ENCODE peak calls at places on chromosome 5, in nine cellular contexts. R is cardiac fibroblast, S is BJ, U is ovary, F is progenitor cell of endocrine pancreas, O is WERI-Rb-1, X is GM13977, T is MM.1S, P is upper lobe of right lung. Q is an unnamed sample.

GRCh38 chr5:51495672-51496071 is 112.4 kb downstream of the ISL1 start:
- DNase-seq in F (no peak), U (no peak), S (peak; percentile 72), X (no peak), P (no peak), R (peak; percentile 14), T (no peak), O (no peak), Q (no peak)

GRCh38 chr5:83414601-83415000 is 56.9 kb upstream of the VCAN start:
- DNase-seq in O (no peak), U (no peak), T (no peak), F (no peak), X (no peak), P (no peak), R (peak; percentile 41), S (no peak), Q (no peak)

GRCh38 chr5:107661038-107661649 is 9.6 kb downstream of the EFNA5 start:
- DNase-seq in R (no peak), F (no peak), X (no peak), U (no peak), O (no peak), T (peak; percentile 68), P (no peak), S (no peak), Q (no peak)

GRCh38 chr5:157219491-157220271 is 39.0 kb downstream of the ITK start:
- DNase-seq in X (peak; percentile 46), O (no peak), T (peak; percentile 25), F (no peak), U (no peak), S (no peak), R (no peak), P (no peak), Q (peak; percentile 23)

GRCh38 chr5:73218552-73219171 is 45.7 kb downstream of the TMEM174 start:
- DNase-seq in F (no peak), X (no peak), R (peak; percentile 63), U (no peak), T (no peak), O (no peak), P (no peak), S (no peak), Q (no peak)

GRCh38 chr5:175288048-175288621 is 155.8 kb downstream of the DRD1 start:
- DNase-seq in R (peak; percentile 42), O (no peak), U (no peak), T (no peak), S (no peak), F (no peak), P (no peak), X (no peak), Q (no peak)

GRCh38 chr5:33583332-33583731 is 142.6 kb downstream of the TARS1 start:
- DNase-seq in O (no peak), S (no peak), P (no peak), T (no peak), F (no peak), X (no peak), U (no peak), R (no peak), Q (no peak)

GRCh38 chr5:178869577-178869976 is 9.8 kb downstream of the ZNF354B start:
- DNase-seq in S (no peak), P (no peak), F (no peak), X (no peak), O (no peak), U (no peak), T (no peak), R (peak; percentile 76), Q (no peak)

GRCh38 chr5:79518718-79519117 is 4.8 kb upstream of the HOMER1 start:
- DNase-seq in T (no peak), F (no peak), U (no peak), R (no peak), X (no peak), O (no peak), P (no peak), S (no peak), Q (no peak)

GRCh38 chr5:151315998-151316597 is 12.5 kb upstream of the SLC36A3 start:
- DNase-seq in R (peak; percentile 86), U (peak; percentile 71), S (no peak), P (peak; percentile 87), T (peak; percentile 73), X (peak; percentile 78), O (peak; percentile 74), F (peak; percentile 64), Q (peak; percentile 86)

GRCh38 chr5:160693831-160694473 is 158.1 kb downstream of the ATP10B start:
- DNase-seq in F (no peak), O (no peak), X (no peak), P (no peak), T (no peak), U (no peak), R (no peak), S (no peak), Q (no peak)

GRCh38 chr5:72633649-72634048 is 126.4 kb upstream of the ZNF366 start:
- DNase-seq in R (peak; percentile 38), T (no peak), P (no peak), S (peak; percentile 71), U (no peak), F (no peak), O (no peak), X (no peak), Q (no peak)

GRCh38 chr5:1526151-1526631 is 2.4 kb upstream of the LPCAT1 start:
- DNase-seq in P (peak; percentile 53), T (no peak), S (no peak), X (no peak), O (peak; percentile 5), U (peak; percentile 18), F (no peak), R (no peak), Q (no peak)

GRCh38 chr5:64213568-64213967 is 47.9 kb downstream of the RNF180 start:
- DNase-seq in O (no peak), U (no peak), P (no peak), X (no peak), T (no peak), F (no peak), S (no peak), R (no peak), Q (no peak)

GRCh38 chr5:64210866-64211265 is 45.2 kb downstream of the RNF180 start:
- DNase-seq in F (no peak), O (no peak), R (peak; percentile 89), P (no peak), X (no peak), U (no peak), S (peak; percentile 59), T (no peak), Q (no peak)

GRCh38 chr5:64206653-64207052 is 41.0 kb downstream of the RNF180 start:
- DNase-seq in S (no peak), T (no peak), F (no peak), O (no peak), U (no peak), P (no peak), R (no peak), X (no peak), Q (no peak)

GRCh38 chr5:64209353-64209752 is 43.7 kb downstream of the RNF180 start:
- DNase-seq in S (no peak), P (no peak), U (no peak), O (no peak), F (no peak), X (no peak), R (no peak), T (no peak), Q (no peak)

GRCh38 chr5:64207978-64208377 is 42.3 kb downstream of the RNF180 start:
- DNase-seq in R (peak; percentile 57), X (no peak), F (no peak), P (no peak), S (no peak), T (peak; percentile 47), O (no peak), U (no peak), Q (no peak)
- TF ChIP-seq CTCF in R (no peak), X (peak; percentile 7), F (peak; percentile 47), P (peak; percentile 23), S (no peak), T (peak; percentile 36), O (no peak), U (peak; percentile 17), Q (no peak)

DNA sequence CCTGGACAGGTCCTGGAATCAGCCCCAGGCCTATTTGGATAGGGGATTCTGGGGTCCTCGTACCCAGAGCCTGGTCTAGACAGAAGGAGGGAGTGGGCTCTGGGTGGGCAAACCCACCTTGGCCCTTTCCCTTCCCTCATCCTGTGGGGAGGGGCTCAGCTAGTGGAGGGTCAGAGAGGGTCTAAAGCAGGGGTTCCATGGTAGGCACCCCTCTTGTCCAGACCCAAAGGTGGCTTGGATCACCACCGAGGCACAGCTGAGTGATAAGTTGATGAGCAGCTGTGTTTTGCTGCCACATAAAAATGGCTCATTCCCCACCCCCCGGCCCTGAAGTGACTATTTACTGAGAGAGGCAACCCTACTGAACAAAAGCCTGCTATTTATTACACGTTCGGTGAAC is 53.8 kb upstream of the KCNMB1 start:
- DNase-seq in U (no peak), S (no peak), P (no peak), X (no peak), T (no peak), R (no peak), F (no peak), O (no peak), Q (no peak)
- TF ChIP-seq CTCF in U (no peak), S (no peak), P (no peak), X (no peak), T (no peak), R (no peak), F (no peak), O (no peak), Q (no peak)

DNA sequence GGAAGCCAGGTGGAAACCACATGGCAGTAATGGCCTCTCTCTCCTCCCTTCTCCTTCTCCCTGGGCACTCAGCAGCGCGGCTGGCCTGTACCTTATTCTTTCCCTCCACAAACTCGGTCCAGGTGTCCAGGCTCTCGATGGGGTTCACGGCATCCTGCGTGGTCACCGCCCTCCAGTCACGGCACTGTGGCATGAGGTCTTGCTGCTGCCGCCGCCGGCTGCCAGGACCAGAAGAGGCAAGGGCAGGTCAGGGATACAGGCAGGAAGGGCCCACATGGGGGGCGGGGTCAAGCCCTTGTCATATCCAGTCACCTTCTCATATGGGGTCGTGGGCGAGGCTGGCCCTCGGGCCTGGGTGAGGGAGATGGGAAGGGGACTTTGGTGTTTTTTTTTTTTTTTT is 25.6 kb downstream of the FLT4 start:
- DNase-seq in S (no peak), T (no peak), O (no peak), R (no peak), P (no peak), X (no peak), U (no peak), F (no peak), Q (no peak)
- TF ChIP-seq CTCF in S (no peak), T (no peak), O (no peak), R (no peak), P (no peak), X (no peak), U (no peak), F (no peak), Q (no peak)

DNA sequence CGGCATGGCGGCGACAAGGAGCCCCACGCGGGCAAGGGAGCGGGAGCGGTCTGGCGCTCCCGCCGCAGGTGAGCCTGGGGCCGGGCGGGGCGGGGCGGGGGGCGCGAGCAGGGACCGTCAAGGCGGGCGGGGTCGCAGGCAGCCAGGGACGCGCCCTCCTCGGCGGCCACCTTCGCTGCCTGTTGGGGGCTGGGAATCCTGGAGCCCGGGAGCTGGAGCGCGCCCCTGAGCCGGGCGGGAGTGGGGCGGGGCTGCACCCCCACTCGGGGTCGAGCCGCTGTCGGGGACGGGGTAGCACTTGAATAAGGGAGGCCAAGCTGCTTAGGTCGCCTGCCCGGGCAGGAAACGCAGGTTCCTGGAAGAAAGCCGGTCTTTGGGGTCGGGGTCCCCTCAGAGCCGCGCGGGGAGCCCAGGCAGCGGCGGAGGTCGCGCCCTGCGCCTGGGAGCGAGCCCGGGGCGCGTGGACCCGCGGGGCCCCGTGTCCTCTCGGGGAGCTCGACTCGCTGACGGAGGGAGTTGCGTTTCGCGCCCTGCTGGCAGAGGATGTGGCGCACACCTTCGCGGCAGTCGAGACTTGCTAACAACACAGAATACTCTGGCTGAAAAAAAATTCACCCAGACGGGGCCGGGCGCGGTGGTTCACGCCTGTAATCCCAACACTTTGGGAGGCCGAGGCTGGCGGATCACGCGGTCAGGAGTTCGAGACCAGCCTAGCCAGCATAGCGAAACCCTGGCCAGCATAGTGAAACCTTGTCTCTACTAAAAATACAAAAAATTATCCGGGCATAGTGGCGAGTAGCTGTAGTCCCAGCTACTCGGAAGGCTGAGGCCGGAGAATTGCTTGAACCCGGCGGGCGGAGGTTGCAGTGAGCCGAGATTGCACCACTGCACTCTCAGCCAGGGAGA is 552 bp downstream of the OTULINL start:
- DNase-seq in F (peak; percentile 64), X (peak; percentile 65), R (peak; percentile 16), P (peak; percentile 89), S (no peak), O (peak; percentile 92), U (peak; percentile 50), T (peak; percentile 91), Q (peak; percentile 66)
- TF ChIP-seq CTCF in F (peak; percentile 49), X (peak; percentile 15), R (no peak), P (peak; percentile 23), S (no peak), O (peak; percentile 62), U (no peak), T (peak; percentile 36), Q (peak; percentile 11)